ENCODE peak calls at places on chromosomes 5 and 9, in eight cellular contexts. T is cardiac muscle cell, P is lower lobe of right lung, G is A549, Z is choroid plexus epithelial cell, A is body of pancreas, B is MM.1S, Y is bronchial epithelial cell. M is an unnamed sample.

GRCh38 chr5:126610616-126611015 is 9.9 kb downstream of the PHAX start:
- DNase-seq in A (no peak), P (no peak), B (no peak), G (no peak), Y (no peak), T (no peak), Z (no peak), M (no peak)

GRCh38 chr9:79134654-79135053 is 437.1 kb upstream of the TLE4 start:
- DNase-seq in G (no peak), Y (peak; percentile 22), B (no peak), A (peak; percentile 17), P (no peak), Z (peak; percentile 37), T (peak; percentile 24), M (no peak)

GRCh38 chr5:76813982-76814562 is 4.8 kb upstream of the F2RL1 start:
- DNase-seq in T (no peak), Z (peak; percentile 86), G (peak; percentile 82), B (no peak), P (no peak), Y (peak; percentile 97), A (no peak), M (no peak)

GRCh38 chr5:89303033-89303480 is 420.1 kb upstream of the MEF2C start:
- DNase-seq in T (no peak), Y (no peak), P (no peak), A (no peak), B (peak; percentile 68), G (no peak), Z (no peak), M (no peak)

GRCh38 chr5:64165500-64166200 is at the start of gene RNF180:
- DNase-seq in B (peak; percentile 58), Y (peak; percentile 26), G (peak; percentile 10), T (peak; percentile 74), P (peak; percentile 68), A (peak; percentile 76), Z (peak; percentile 27), M (peak; percentile 59)

GRCh38 chr9:1238407-1238806 is 188.2 kb downstream of the DMRT2 start:
- DNase-seq in T (no peak), G (no peak), B (no peak), P (no peak), Z (no peak), A (no peak), Y (peak; percentile 82), M (no peak)

GRCh38 chr5:125190232-125191051 is 444.0 kb upstream of the ZNF608 start:
- DNase-seq in Z (no peak), T (peak; percentile 37), B (no peak), Y (peak; percentile 29), G (no peak), P (no peak), A (no peak), M (no peak)

GRCh38 chr5:175695161-175696126 is 37.6 kb downstream of the HRH2 start:
- DNase-seq in T (no peak), B (no peak), P (no peak), G (no peak), Z (no peak), Y (no peak), A (no peak), M (no peak)

GRCh38 chr5:96703384-96703910 is 41.3 kb downstream of the CAST start:
- DNase-seq in P (no peak), T (no peak), G (no peak), A (peak; percentile 80), Z (peak; percentile 51), Y (peak; percentile 88), B (peak; percentile 85), M (no peak)

GRCh38 chr5:67799732-67800234 is 415.8 kb upstream of the PIK3R1 start:
- DNase-seq in T (no peak), P (no peak), G (no peak), A (peak; percentile 11), B (no peak), Z (peak; percentile 59), Y (no peak), M (peak; percentile 23)

GRCh38 chr5:136743052-136743451 is 377.7 kb upstream of the TRPC7 start:
- DNase-seq in T (no peak), Z (no peak), Y (no peak), P (no peak), B (no peak), A (no peak), G (no peak), M (no peak)

GRCh38 chr9:88503845-88504764 is 30.9 kb upstream of the NXNL2 start:
- DNase-seq in Z (no peak), B (no peak), T (no peak), P (no peak), Y (no peak), G (no peak), A (no peak), M (no peak)

GRCh38 chr9:129520981-129521380 is 99.9 kb downstream of the C9orf50 start:
- DNase-seq in A (no peak), P (no peak), B (no peak), G (no peak), Z (no peak), T (no peak), Y (no peak), M (no peak)

GRCh38 chr9:129525781-129526180 is 95.1 kb downstream of the C9orf50 start:
- DNase-seq in Z (no peak), B (no peak), G (no peak), A (no peak), T (no peak), P (no peak), Y (no peak), M (no peak)

GRCh38 chr9:129524848-129525345 is 96.0 kb downstream of the C9orf50 start:
- DNase-seq in G (no peak), B (no peak), T (no peak), A (peak; percentile 38), Z (no peak), P (peak; percentile 34), Y (no peak), M (peak; percentile 50)

GRCh38 chr9:129522351-129522750 is 98.5 kb downstream of the C9orf50 start:
- DNase-seq in Z (no peak), Y (no peak), P (no peak), T (no peak), A (no peak), B (no peak), G (no peak), M (no peak)

DNA sequence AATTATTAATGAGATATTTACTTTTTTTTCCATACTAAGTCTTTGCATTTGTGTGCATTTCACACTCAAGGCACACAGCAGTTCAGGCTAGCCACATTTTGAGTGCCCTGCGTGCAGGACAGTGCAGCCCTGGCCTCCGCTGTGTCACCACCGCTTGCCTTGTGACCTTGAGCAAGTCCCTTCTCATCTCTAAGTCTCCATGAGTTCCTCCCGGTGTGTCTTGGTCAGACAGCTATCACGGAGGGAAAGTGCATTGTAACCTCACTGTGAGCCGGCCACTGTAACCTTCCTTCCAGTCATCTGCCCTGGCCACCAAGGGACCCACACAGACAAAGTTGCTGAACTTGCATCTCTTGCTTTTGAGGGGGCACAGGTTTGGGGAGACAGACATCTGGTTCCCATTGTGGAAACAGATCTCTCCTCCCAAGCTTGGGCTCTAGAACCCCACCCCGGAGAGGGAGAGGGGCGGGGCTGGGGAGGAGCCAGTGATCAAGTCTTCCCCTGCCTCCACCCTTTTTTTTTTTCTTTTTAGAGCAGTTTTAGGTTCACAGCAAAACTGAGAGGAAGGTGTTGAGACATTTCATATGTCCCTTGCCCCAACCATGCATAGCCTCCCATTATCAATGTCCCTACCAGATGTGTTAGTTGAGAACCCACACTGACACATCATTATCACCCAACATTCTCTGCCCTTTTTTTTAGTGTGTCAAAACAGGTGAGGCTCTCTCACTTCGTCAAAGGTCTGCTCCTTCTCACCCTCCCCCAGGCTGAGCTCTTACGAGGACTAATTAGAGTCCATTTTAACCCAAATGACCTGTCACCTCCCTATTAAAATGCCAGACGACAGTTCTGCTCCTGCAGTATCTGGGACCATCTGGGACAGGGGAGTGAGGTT is 96.7 kb downstream of the C9orf50 start:
- DNase-seq in Y (no peak), T (no peak), Z (no peak), B (no peak), P (no peak), A (no peak), G (no peak), M (no peak)
- H3K4me3 ChIP-seq in Y (no peak overlapping the region), T (no peak overlapping the region), Z (no peak overlapping the region), B (no peak overlapping the region), P (no peak overlapping the region), A (no peak overlapping the region), G (no peak overlapping the region), M (no peak overlapping the region)

DNA sequence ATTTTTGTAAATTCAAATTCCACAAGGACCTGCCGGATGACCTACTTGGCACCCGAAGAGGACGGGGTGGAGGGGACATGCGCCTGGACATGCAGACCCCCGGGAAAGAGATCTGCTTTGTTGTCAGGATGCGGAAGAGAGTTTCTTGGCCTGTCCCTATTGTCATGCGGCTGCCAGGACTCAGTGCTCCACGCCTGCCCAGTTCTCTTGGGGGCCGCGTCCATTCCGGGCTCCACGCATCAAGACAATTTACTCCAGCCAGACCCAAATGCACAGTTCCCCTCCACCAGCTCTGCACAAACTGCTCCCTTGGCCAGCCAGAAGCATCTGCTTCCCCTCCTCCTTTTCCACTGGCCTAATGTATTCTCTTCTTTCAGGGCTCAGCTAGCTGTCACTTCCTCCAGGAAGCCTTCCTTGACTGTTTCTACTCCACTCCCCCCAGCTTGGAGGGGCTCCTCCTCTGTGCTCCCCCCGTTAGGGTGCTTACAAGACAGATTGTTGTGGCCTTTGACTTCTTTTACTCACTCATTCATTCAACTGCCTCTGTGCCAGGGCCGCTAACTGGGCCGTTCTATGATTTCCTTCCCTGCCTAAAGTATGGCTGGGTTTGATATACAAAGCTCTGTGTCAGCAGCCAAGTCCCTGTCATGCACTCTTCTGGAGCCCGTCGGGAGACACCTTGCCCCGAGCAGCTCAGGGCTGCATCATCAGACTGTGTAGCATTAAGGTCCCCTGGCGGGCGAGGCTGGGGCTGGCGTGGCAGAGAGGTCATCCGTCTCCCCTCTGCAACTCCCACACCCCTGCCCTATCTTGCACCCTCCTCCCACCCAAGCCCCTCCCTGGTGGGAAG is 6.6 kb downstream of the FIBCD1 start:
- DNase-seq in A (no peak), G (no peak), Y (no peak), B (no peak), T (peak; percentile 70), P (no peak), Z (no peak), M (no peak)
- H3K4me3 ChIP-seq in A (no peak overlapping the region), G (no peak overlapping the region), Y (no peak overlapping the region), B (no peak overlapping the region), T (no peak overlapping the region), P (no peak overlapping the region), Z (no peak overlapping the region), M (no peak overlapping the region)

GRCh38 chr5:178323961-178324360 is 91.4 kb upstream of the PHYKPL start:
- DNase-seq in T (no peak), G (no peak), P (no peak), Y (no peak), B (no peak), A (no peak), Z (no peak), M (no peak)
- H3K4me3 ChIP-seq in T (no peak overlapping the region), G (no peak overlapping the region), P (no peak overlapping the region), Y (no peak overlapping the region), B (no peak overlapping the region), A (no peak overlapping the region), Z (no peak overlapping the region), M (no peak overlapping the region)

DNA sequence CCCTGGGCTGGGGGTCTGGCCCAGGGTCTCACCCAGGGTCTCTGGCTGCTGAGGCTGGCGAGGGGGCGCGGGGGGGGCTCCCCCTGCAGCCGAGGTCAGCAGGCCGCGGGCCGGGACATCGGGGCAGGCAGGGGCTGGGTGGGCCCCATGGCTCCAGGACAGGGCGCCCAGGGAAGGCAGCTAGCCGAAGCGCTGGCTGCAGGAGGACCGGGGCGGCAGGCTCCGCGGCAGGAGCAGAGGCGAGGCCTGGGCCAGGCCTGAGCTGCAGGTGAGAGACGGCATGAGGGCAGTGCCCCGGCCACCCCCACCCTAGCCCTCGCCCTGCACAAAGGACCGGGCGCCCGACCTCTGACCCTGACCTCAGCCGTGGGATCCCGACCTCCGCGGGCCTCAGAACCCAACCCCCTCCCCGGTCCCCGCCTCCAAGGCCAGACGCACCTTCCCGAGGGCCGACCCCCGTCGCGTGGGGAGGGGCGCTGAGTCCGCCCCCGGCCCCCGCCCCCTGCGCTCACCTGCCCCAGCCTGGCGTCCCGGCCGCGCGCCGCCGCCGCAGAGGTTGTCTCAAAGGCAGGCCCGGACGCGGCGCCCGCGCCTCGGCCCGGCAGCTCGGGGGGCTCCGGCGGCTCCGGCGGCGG is 446 bp downstream of the RNF208 start:
- DNase-seq in Y (no peak), B (no peak), Z (no peak), A (peak; percentile 44), P (no peak), T (peak; percentile 57), G (no peak), M (peak; percentile 42)
- H3K4me3 ChIP-seq in Y (peak overlapping the region; percentile 22), B (no peak overlapping the region), Z (peak overlapping the region; percentile 5), A (no peak overlapping the region), P (peak overlapping the region; percentile 50), T (peak overlapping the region; percentile 59), G (peak overlapping the region; percentile 28), M (peak overlapping the region; percentile 41)